ENCODE peak calls at places on chromosomes 7 and 10, in five cellular contexts. J is heart right ventricle, Z is astrocyte of the spinal cord, H is AG09319, R is Panc1. I is an unnamed sample.

GRCh38 chr7:20030915-20031362 is 186.2 kb downstream of the MACC1 start:
- DNase-seq in J (no peak), Z (peak; percentile 61), H (peak; percentile 37), R (no peak), I (no peak)

GRCh38 chr7:37068902-37069301 is 344.6 kb upstream of the AOAH start:
- DNase-seq in J (no peak), Z (no peak), H (no peak), R (no peak), I (no peak)

GRCh38 chr10:34584164-34584563 is 230.9 kb downstream of the PARD3 start:
- DNase-seq in J (no peak), Z (peak; percentile 81), H (peak; percentile 73), R (no peak), I (no peak)

GRCh38 chr7:46696741-46697140 is 775.7 kb upstream of the IGFBP3 start:
- DNase-seq in J (no peak), Z (no peak), H (no peak), R (no peak), I (no peak)

GRCh38 chr10:117398014-117398413 is 22.8 kb upstream of the PDZD8 start:
- DNase-seq in J (no peak), Z (no peak), H (no peak), R (no peak), I (no peak)

GRCh38 chr10:68303849-68304412 is 27.9 kb upstream of the HNRNPH3 start:
- DNase-seq in J (no peak), Z (no peak), H (no peak), R (no peak), I (no peak)

GRCh38 chr7:1643270-1644092 is 26.6 kb upstream of the ELFN1 start:
- DNase-seq in J (no peak), Z (no peak), H (no peak), R (no peak), I (no peak)

GRCh38 chr7:103988468-103989199 is 824 bp downstream of the RELN start:
- DNase-seq in J (no peak), Z (peak; percentile 19), H (no peak), R (no peak), I (no peak)

GRCh38 chr7:127667751-127668530 is 15.9 kb downstream of the SND1 start:
- DNase-seq in J (no peak), Z (peak; percentile 25), H (no peak), R (no peak), I (no peak)

GRCh38 chr7:105003875-105004510 is 10.0 kb upstream of the KMT2E start:
- DNase-seq in J (no peak), Z (no peak), H (no peak), R (no peak), I (no peak)

GRCh38 chr10:23686722-23687121 is 247.8 kb downstream of the OTUD1 start:
- DNase-seq in J (no peak), Z (no peak), H (no peak), R (no peak), I (no peak)

GRCh38 chr10:92342801-92343200 is 51.8 kb downstream of the MARCHF5 start:
- DNase-seq in J (no peak), Z (peak; percentile 13), H (no peak), R (no peak), I (no peak)

GRCh38 chr10:24000271-24000813 is 208.6 kb upstream of the KIAA1217 start:
- DNase-seq in J (no peak), Z (no peak), H (no peak), R (no peak), I (no peak)

DNA sequence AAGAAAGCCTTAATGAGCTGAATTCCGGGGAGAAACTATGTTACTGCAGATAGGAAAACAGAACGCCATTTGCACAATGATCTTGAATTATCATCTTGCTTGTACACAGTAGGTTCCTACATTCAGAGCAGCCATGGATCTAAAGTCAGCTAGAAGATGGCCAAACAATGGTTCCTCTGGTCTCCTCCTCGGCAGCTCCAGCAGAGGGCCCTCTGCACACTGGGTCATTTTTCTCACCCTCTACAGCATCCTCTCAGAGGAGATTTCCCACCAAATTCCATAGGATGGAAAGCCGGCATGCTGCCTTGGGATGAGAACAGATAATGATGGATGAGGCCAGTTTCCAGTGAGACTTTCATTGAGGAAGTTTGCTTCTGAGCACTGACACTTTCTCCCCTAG is 308.5 kb upstream of the NFE2L3 start:
- DNase-seq in J (no peak), Z (no peak), H (no peak), R (no peak), I (no peak)
- TF ChIP-seq CTCF in J (no peak), Z (no peak), H (no peak), R (peak; percentile 14), I (no peak)

DNA sequence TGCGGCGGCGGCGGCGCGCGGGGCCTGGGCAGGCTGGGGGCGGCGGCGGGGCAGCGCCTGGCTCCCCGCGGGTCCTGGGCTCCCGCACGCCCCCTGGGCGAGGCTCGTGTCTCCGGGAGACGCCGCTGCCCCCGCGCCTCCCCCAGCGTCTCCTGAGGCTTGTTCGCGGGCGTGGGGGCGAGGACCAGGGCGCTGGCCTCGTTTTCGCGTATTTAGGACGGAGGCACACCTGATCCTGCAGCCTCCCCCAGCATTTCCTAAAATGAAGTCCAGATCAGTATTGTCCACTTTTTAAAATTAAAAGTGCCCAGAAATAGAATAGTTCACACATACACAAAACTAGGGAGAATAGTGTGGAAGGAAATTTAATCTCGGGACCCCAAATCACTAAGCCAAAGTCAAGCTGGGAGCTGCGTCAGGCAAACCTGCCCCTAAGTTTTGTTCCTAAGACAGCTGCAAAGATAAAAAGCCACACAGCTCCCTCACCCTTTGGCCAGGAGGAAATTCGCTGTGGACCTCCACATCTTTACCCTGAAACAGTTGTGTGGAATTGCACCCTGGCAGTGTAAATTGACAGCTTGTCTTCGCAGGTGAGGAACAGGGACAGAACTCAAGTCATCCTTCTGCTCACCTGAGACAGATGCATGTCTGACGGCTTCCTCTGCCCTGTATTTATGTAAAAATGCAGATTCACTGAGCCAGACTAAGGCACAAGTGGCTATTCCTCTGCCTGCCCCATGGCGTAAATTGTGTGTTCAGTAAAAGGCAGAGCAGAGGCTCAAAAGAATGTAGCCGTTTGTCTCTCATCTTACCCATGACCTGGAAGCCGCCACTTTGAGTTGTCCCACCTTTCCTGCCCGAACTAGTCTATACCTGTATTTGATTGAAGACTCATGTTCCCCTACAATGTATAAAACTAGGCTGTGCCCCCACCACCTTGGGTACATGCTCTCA is 740 bp downstream of the GALNT11 start:
- DNase-seq in J (peak; percentile 13), Z (no peak), H (no peak), R (no peak), I (no peak)
- TF ChIP-seq CTCF in J (no peak), Z (no peak), H (no peak), R (peak; percentile 25), I (no peak)

GRCh38 chr7:134514663-134515062 is 12.7 kb upstream of the AKR1B10 start:
- DNase-seq in J (peak; percentile 41), Z (peak; percentile 80), H (peak; percentile 55), R (peak; percentile 62), I (no peak)

GRCh38 chr7:134515569-134516468 is 11.5 kb upstream of the AKR1B10 start:
- DNase-seq in J (no peak), Z (peak; percentile 90), H (peak; percentile 48), R (peak; percentile 81), I (peak; percentile 58)

DNA sequence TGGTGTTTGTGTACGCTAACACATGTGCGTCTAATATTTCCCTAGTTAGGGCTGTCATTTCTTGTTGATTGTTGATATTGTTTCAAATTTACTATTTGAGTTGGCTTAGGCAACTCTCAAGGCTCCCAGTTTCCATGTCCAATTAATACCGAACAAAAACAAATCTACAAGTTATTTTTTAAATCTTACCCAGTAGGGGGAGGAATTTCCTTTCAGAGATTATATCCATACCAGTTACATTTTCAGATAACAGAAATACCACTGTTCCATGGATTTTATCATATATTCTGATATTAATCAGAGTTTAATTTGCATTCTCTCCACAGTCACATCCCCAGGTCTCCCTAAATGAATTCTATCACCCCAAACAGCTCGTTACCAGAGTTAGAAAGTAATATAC is 7.2 kb upstream of the AKR1B10 start:
- DNase-seq in J (no peak), Z (no peak), H (no peak), R (no peak), I (no peak)
- TF ChIP-seq CTCF in J (peak; percentile 20), Z (no peak), H (peak; percentile 30), R (peak; percentile 21), I (no peak)

DNA sequence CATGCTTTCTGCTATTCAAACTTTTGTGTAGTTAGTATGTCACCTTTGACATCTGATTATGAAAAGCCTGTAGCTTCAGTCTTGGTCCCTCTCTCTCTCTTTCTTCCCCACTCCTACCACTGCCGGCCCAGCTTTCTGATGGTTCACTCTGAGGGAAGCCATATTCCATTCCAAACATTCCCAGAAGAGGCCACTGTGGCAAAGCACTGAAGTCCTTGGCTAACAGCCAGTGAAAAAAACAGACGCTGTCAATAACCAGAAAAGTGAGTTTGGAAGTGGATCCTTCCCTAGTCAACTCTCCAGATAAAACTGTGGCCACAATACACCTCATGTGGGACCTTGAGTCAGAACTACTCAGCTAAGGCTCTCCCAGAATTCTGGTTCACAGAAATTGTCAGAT is 950.7 kb upstream of the PHF14 start:
- DNase-seq in J (peak; percentile 11), Z (peak; percentile 1), H (no peak), R (no peak), I (no peak)
- TF ChIP-seq CTCF in J (peak; percentile 53), Z (no peak), H (no peak), R (peak; percentile 15), I (no peak)

DNA sequence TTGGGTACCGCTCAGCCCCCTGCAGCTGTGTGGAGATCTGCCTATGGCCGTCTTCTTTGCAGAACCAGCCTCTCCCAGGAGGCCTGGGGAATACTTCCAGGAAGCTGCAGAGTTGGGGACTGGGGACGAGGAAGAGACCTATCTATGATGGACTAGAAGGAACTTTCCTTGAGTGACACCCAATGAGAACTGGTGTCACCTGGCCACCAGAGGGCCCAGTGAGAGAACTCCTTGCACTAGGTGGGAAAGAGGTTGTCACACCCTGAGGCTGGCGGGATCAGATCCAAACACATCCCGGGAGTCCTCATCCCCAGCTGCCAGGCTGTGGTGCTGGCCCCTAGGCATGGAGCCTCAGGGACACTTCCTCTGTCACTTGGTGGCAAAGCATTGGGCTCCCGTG is 4.9 kb upstream of the GRID2IP start:
- DNase-seq in J (no peak), Z (no peak), H (no peak), R (no peak), I (no peak)
- TF ChIP-seq CTCF in J (no peak), Z (no peak), H (no peak), R (no peak), I (peak; percentile 42)